ENCODE peak calls at places on chromosomes 5 and 9, in seven cellular contexts. One of them, this sample, is unnamed.

GRCh38 chr9:6771722-6772121 is 13.9 kb downstream of the KDM4C start:
- DNase-seq in HFF-Myc: no peak
- DNase-seq in DND-41: no peak
- DNase-seq in coronary artery: no peak
- DNase-seq in NB4: no peak
- DNase-seq in pancreas: no peak
- DNase-seq in uterus: no peak
- DNase-seq in this sample: no peak

GRCh38 chr5:26625099-26625498 is 413.3 kb downstream of the CDH9 start:
- DNase-seq in HFF-Myc: no peak
- DNase-seq in DND-41: no peak
- DNase-seq in coronary artery: no peak
- DNase-seq in NB4: no peak
- DNase-seq in pancreas: no peak
- DNase-seq in uterus: no peak
- DNase-seq in this sample: no peak

GRCh38 chr9:131656356-131657030 is 83.4 kb downstream of the RAPGEF1 start:
- DNase-seq in HFF-Myc: no peak
- DNase-seq in DND-41: no peak
- DNase-seq in coronary artery: no peak
- DNase-seq in NB4: peak
- DNase-seq in pancreas: no peak
- DNase-seq in uterus: no peak
- DNase-seq in this sample: no peak

GRCh38 chr5:169563369-169563768 is 20.2 kb upstream of the SPDL1 start:
- DNase-seq in HFF-Myc: no peak
- DNase-seq in DND-41: no peak
- DNase-seq in coronary artery: no peak
- DNase-seq in NB4: no peak
- DNase-seq in pancreas: no peak
- DNase-seq in uterus: no peak
- DNase-seq in this sample: no peak

GRCh38 chr5:136128416-136128935 is 4.2 kb upstream of the SMAD5 start:
- DNase-seq in HFF-Myc: no peak
- DNase-seq in DND-41: no peak
- DNase-seq in coronary artery: no peak
- DNase-seq in NB4: no peak
- DNase-seq in pancreas: no peak
- DNase-seq in uterus: no peak
- DNase-seq in this sample: no peak

GRCh38 chr5:169115725-169116124 is 185.2 kb downstream of the SLIT3 start:
- DNase-seq in HFF-Myc: no peak
- DNase-seq in DND-41: no peak
- DNase-seq in coronary artery: no peak
- DNase-seq in NB4: no peak
- DNase-seq in pancreas: no peak
- DNase-seq in uterus: no peak
- DNase-seq in this sample: no peak

GRCh38 chr5:148653840-148654781 is at the start of gene HTR4:
- DNase-seq in HFF-Myc: no peak
- DNase-seq in DND-41: no peak
- DNase-seq in coronary artery: no peak
- DNase-seq in NB4: peak
- DNase-seq in pancreas: peak
- DNase-seq in uterus: no peak
- DNase-seq in this sample: no peak

GRCh38 chr5:137836997-137837396 is 30.7 kb upstream of the MYOT start:
- DNase-seq in HFF-Myc: no peak
- DNase-seq in DND-41: no peak
- DNase-seq in coronary artery: no peak
- DNase-seq in NB4: no peak
- DNase-seq in pancreas: no peak
- DNase-seq in uterus: no peak
- DNase-seq in this sample: no peak

GRCh38 chr9:37156781-37157356 is 36.5 kb downstream of the ZCCHC7 start:
- DNase-seq in HFF-Myc: no peak
- DNase-seq in DND-41: no peak
- DNase-seq in coronary artery: no peak
- DNase-seq in NB4: no peak
- DNase-seq in pancreas: no peak
- DNase-seq in uterus: no peak
- DNase-seq in this sample: no peak

GRCh38 chr9:36189978-36190377 is 743 bp upstream of the CLTA start:
- DNase-seq in HFF-Myc: no peak
- DNase-seq in DND-41: no peak
- DNase-seq in coronary artery: no peak
- DNase-seq in NB4: peak
- DNase-seq in pancreas: no peak
- DNase-seq in uterus: no peak
- DNase-seq in this sample: no peak

GRCh38 chr9:95171596-95171995 is 145.9 kb downstream of the FANCC start:
- DNase-seq in HFF-Myc: no peak
- DNase-seq in DND-41: no peak
- DNase-seq in coronary artery: no peak
- DNase-seq in NB4: no peak
- DNase-seq in pancreas: no peak
- DNase-seq in uterus: no peak
- DNase-seq in this sample: no peak

GRCh38 chr5:133735346-133735745 is 123.0 kb upstream of the FSTL4 start:
- DNase-seq in HFF-Myc: peak
- DNase-seq in DND-41: no peak
- DNase-seq in coronary artery: no peak
- DNase-seq in NB4: peak
- DNase-seq in pancreas: no peak
- DNase-seq in uterus: no peak
- DNase-seq in this sample: no peak

GRCh38 chr9:113876806-113877236 is 712 bp downstream of the ZNF618 start:
- DNase-seq in HFF-Myc: no peak
- DNase-seq in DND-41: no peak
- DNase-seq in coronary artery: no peak
- DNase-seq in NB4: peak
- DNase-seq in pancreas: no peak
- DNase-seq in uterus: no peak
- DNase-seq in this sample: no peak

GRCh38 chr5:68662804-68663307 is 431.0 kb upstream of the SLC30A5 start:
- DNase-seq in HFF-Myc: no peak
- DNase-seq in DND-41: no peak
- DNase-seq in coronary artery: no peak
- DNase-seq in NB4: no peak
- DNase-seq in pancreas: no peak
- DNase-seq in uterus: no peak
- DNase-seq in this sample: no peak

GRCh38 chr5:172550996-172551395 is 90.1 kb upstream of the NEURL1B start:
- DNase-seq in HFF-Myc: no peak
- DNase-seq in DND-41: no peak
- DNase-seq in coronary artery: no peak
- DNase-seq in NB4: no peak
- DNase-seq in pancreas: no peak
- DNase-seq in uterus: no peak
- DNase-seq in this sample: no peak

DNA sequence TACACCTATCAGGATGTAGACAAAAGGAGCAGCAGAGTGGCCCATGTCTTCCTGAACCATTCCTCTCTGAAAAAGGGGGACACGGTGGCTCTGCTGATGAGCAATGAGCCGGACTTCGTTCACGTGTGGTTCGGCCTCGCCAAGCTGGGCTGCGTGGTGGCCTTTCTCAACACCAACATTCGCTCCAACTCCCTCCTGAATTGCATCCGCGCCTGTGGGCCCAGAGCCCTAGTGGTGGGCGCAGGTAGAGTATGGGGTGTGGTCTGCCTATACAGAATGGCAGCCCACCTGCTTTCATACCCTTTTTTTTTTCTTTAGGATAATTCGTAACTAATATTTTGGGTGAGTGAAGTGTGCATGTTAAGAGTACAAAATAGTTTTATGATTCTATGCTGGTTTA is 1.1 kb downstream of the SLC27A6 start:
- DNase-seq in HFF-Myc: no peak
- DNase-seq in DND-41: no peak
- DNase-seq in coronary artery: no peak
- DNase-seq in NB4: no peak
- DNase-seq in pancreas: no peak
- DNase-seq in uterus: no peak
- DNase-seq in this sample: no peak
- TF ChIP-seq CTCF in HFF-Myc: no peak
- TF ChIP-seq CTCF in DND-41: no peak
- TF ChIP-seq CTCF in coronary artery: no peak
- TF ChIP-seq CTCF in NB4: no peak
- TF ChIP-seq CTCF in pancreas: no peak
- TF ChIP-seq CTCF in uterus: no peak
- TF ChIP-seq CTCF in this sample: peak

GRCh38 chr5:141135030-141135717 is at the start of gene PCDHB5:
- DNase-seq in HFF-Myc: no peak
- DNase-seq in DND-41: no peak
- DNase-seq in coronary artery: no peak
- DNase-seq in NB4: peak
- DNase-seq in pancreas: no peak
- DNase-seq in uterus: no peak
- DNase-seq in this sample: no peak
- TF ChIP-seq CTCF in HFF-Myc: peak
- TF ChIP-seq CTCF in DND-41: no peak
- TF ChIP-seq CTCF in coronary artery: peak
- TF ChIP-seq CTCF in NB4: peak
- TF ChIP-seq CTCF in pancreas: peak
- TF ChIP-seq CTCF in uterus: no peak
- TF ChIP-seq CTCF in this sample: peak

GRCh38 chr9:120712539-120713031 is 1.7 kb downstream of the MEGF9 start:
- DNase-seq in HFF-Myc: no peak
- DNase-seq in DND-41: no peak
- DNase-seq in coronary artery: no peak
- DNase-seq in NB4: no peak
- DNase-seq in pancreas: no peak
- DNase-seq in uterus: no peak
- DNase-seq in this sample: no peak

GRCh38 chr9:120711841-120712538 is 2.3 kb downstream of the MEGF9 start:
- DNase-seq in HFF-Myc: no peak
- DNase-seq in DND-41: peak
- DNase-seq in coronary artery: no peak
- DNase-seq in NB4: no peak
- DNase-seq in pancreas: no peak
- DNase-seq in uterus: no peak
- DNase-seq in this sample: no peak

GRCh38 chr9:120714088-120714845 is at the start of gene MEGF9:
- DNase-seq in HFF-Myc: peak
- DNase-seq in DND-41: peak
- DNase-seq in coronary artery: peak
- DNase-seq in NB4: peak
- DNase-seq in pancreas: peak
- DNase-seq in uterus: peak
- DNase-seq in this sample: peak

GRCh38 chr9:120714846-120715231 is 569 bp upstream of the MEGF9 start:
- DNase-seq in HFF-Myc: no peak
- DNase-seq in DND-41: no peak
- DNase-seq in coronary artery: peak
- DNase-seq in NB4: no peak
- DNase-seq in pancreas: no peak
- DNase-seq in uterus: no peak
- DNase-seq in this sample: no peak

GRCh38 chr9:120713257-120714087 is 798 bp downstream of the MEGF9 start:
- DNase-seq in HFF-Myc: no peak
- DNase-seq in DND-41: peak
- DNase-seq in coronary artery: peak
- DNase-seq in NB4: peak
- DNase-seq in pancreas: peak
- DNase-seq in uterus: peak
- DNase-seq in this sample: no peak
- TF ChIP-seq CTCF in HFF-Myc: no peak
- TF ChIP-seq CTCF in DND-41: no peak
- TF ChIP-seq CTCF in coronary artery: no peak
- TF ChIP-seq CTCF in NB4: no peak
- TF ChIP-seq CTCF in pancreas: no peak
- TF ChIP-seq CTCF in uterus: peak
- TF ChIP-seq CTCF in this sample: peak

GRCh38 chr9:137240321-137240840 is 706 bp upstream of the TUBB4B start:
- DNase-seq in HFF-Myc: no peak
- DNase-seq in DND-41: peak
- DNase-seq in coronary artery: peak
- DNase-seq in NB4: peak
- DNase-seq in pancreas: peak
- DNase-seq in uterus: peak
- DNase-seq in this sample: no peak
- TF ChIP-seq CTCF in HFF-Myc: no peak
- TF ChIP-seq CTCF in DND-41: no peak
- TF ChIP-seq CTCF in coronary artery: no peak
- TF ChIP-seq CTCF in NB4: no peak
- TF ChIP-seq CTCF in pancreas: no peak
- TF ChIP-seq CTCF in uterus: no peak
- TF ChIP-seq CTCF in this sample: peak

DNA sequence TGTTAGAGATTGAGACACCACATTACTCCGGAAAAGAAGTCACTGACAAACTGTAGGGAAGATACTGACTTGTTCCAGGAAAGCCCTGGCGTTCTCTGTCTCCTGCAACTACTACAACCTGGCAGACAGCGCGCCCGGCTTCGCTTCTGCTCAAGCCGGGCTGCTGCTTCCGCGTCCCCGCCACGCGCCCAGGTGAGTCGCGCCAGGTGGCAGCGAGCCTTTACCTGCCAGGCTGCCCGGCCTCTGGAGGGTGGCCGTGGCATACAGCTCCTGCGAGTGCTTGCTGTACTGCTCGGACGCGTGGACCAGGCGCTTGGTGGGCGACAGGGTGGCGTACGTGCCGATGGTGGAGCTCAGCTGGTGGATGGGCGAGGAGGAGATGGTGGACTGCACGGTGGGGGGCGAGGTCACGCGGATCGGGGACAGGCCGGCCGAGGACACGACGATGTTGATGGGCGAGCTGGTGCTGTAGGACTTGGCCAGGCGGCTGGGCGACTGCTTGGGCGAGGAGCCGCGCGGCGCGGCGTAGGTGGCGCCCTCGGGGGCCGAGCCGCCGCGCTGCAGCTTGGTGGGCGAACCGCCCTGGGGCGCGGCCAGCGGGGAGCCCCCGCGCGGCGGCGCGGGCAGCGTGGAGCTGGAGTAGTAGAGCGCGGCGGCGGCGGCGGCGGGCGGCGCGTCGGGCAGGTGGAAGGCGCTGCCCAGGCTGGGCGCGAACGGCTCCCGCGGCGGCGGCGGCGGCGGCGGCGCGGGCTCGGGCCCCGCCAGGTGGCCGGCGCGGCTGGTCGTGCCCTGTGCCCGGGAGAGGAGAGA is 519.6 kb downstream of the CTNND2 start:
- DNase-seq in HFF-Myc: no peak
- DNase-seq in DND-41: no peak
- DNase-seq in coronary artery: no peak
- DNase-seq in NB4: no peak
- DNase-seq in pancreas: peak
- DNase-seq in uterus: no peak
- DNase-seq in this sample: no peak
- TF ChIP-seq CTCF in HFF-Myc: no peak
- TF ChIP-seq CTCF in DND-41: no peak
- TF ChIP-seq CTCF in coronary artery: no peak
- TF ChIP-seq CTCF in NB4: no peak
- TF ChIP-seq CTCF in pancreas: no peak
- TF ChIP-seq CTCF in uterus: no peak
- TF ChIP-seq CTCF in this sample: no peak

DNA sequence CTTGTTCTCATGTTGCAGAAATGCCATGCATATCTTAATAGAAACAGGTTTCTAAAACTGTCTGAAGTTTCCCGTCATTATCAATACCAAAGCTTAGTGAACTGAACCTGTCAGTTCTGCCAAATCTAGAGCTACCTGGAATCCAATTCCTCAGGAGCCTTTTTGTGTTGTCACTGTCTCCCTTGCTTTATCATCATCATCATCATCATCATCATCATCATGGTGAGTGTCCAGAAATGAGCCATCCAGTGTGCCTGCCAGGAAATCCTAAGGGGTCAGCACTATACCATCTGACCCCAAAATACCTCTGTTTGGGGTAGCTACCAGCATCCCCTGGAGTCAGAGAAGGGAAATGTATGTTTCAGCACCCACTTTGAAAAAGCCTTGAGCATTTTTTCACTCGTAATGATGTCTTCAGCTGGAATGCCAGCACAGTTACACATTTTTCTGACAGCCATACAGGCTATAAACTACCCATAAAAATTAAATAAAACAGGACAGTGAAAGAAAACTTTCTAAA is 150.3 kb downstream of the NR2F1-AS1 start:
- DNase-seq in HFF-Myc: no peak
- DNase-seq in DND-41: no peak
- DNase-seq in coronary artery: no peak
- DNase-seq in NB4: no peak
- DNase-seq in pancreas: no peak
- DNase-seq in uterus: no peak
- DNase-seq in this sample: no peak
- TF ChIP-seq CTCF in HFF-Myc: no peak
- TF ChIP-seq CTCF in DND-41: no peak
- TF ChIP-seq CTCF in coronary artery: no peak
- TF ChIP-seq CTCF in NB4: no peak
- TF ChIP-seq CTCF in pancreas: no peak
- TF ChIP-seq CTCF in uterus: no peak
- TF ChIP-seq CTCF in this sample: peak

This sample was measured in type B pancreatic cell.